ENCODE peak calls at places on chromosome 12, in four cellular contexts. One of them, this sample, is unnamed.

GRCh38 chr12:109677323-109677722 is 36.3 kb upstream of the FAM222A start:
- DNase-seq in cardiac muscle cell: no peak
- DNase-seq in heart left ventricle: no peak
- DNase-seq in choroid plexus epithelial cell: no peak
- DNase-seq in this sample: no peak

GRCh38 chr12:121765573-121765972 is 27.9 kb downstream of the RHOF start:
- DNase-seq in cardiac muscle cell: peak
- DNase-seq in heart left ventricle: no peak
- DNase-seq in choroid plexus epithelial cell: peak
- DNase-seq in this sample: no peak

GRCh38 chr12:45205165-45205825 is 10.6 kb upstream of the ANO6 start:
- DNase-seq in heart left ventricle: no peak
- DNase-seq in cardiac muscle cell: no peak
- DNase-seq in choroid plexus epithelial cell: no peak
- DNase-seq in this sample: peak

GRCh38 chr12:98465950-98466349 is 49.4 kb upstream of the TMPO start:
- DNase-seq in choroid plexus epithelial cell: peak
- DNase-seq in cardiac muscle cell: no peak
- DNase-seq in heart left ventricle: no peak
- DNase-seq in this sample: no peak

GRCh38 chr12:8687846-8688601 is 9.8 kb upstream of the RIMKLB start:
- DNase-seq in heart left ventricle: peak
- DNase-seq in choroid plexus epithelial cell: peak
- DNase-seq in cardiac muscle cell: peak
- DNase-seq in this sample: peak

GRCh38 chr12:29278673-29279420 is 102.1 kb downstream of the ERGIC2 start:
- DNase-seq in cardiac muscle cell: no peak
- DNase-seq in choroid plexus epithelial cell: peak
- DNase-seq in heart left ventricle: no peak
- DNase-seq in this sample: no peak

GRCh38 chr12:108442077-108442476 is 73.0 kb upstream of the FICD start:
- DNase-seq in heart left ventricle: no peak
- DNase-seq in choroid plexus epithelial cell: no peak
- DNase-seq in cardiac muscle cell: peak
- DNase-seq in this sample: no peak

GRCh38 chr12:40829738-40830144 is 137.5 kb downstream of the CNTN1 start:
- DNase-seq in choroid plexus epithelial cell: peak
- DNase-seq in heart left ventricle: no peak
- DNase-seq in cardiac muscle cell: no peak
- DNase-seq in this sample: no peak

GRCh38 chr12:43425361-43425760 is 126.6 kb downstream of the ADAMTS20 start:
- DNase-seq in heart left ventricle: no peak
- DNase-seq in cardiac muscle cell: no peak
- DNase-seq in choroid plexus epithelial cell: no peak
- DNase-seq in this sample: no peak

GRCh38 chr12:59780605-59781135 is 184.8 kb downstream of the SLC16A7 start:
- DNase-seq in heart left ventricle: no peak
- DNase-seq in choroid plexus epithelial cell: peak
- DNase-seq in cardiac muscle cell: peak
- DNase-seq in this sample: peak

GRCh38 chr12:51262758-51263177 is 7.4 kb downstream of the SMAGP start:
- DNase-seq in cardiac muscle cell: peak
- DNase-seq in choroid plexus epithelial cell: peak
- DNase-seq in heart left ventricle: no peak
- DNase-seq in this sample: peak

GRCh38 chr12:115207216-115207915 is 523.4 kb upstream of the TBX3 start:
- DNase-seq in choroid plexus epithelial cell: no peak
- DNase-seq in heart left ventricle: no peak
- DNase-seq in cardiac muscle cell: no peak
- DNase-seq in this sample: no peak

GRCh38 chr12:111434680-111435338 is 29.1 kb downstream of the SH2B3 start:
- DNase-seq in cardiac muscle cell: peak
- DNase-seq in heart left ventricle: peak
- DNase-seq in choroid plexus epithelial cell: peak
- DNase-seq in this sample: peak

GRCh38 chr12:14284189-14284722 is 81.2 kb upstream of the ATF7IP start:
- DNase-seq in cardiac muscle cell: peak
- DNase-seq in choroid plexus epithelial cell: peak
- DNase-seq in heart left ventricle: peak
- DNase-seq in this sample: peak

GRCh38 chr12:106601548-106601947 is 18.7 kb downstream of the RFX4 start:
- DNase-seq in choroid plexus epithelial cell: no peak
- DNase-seq in heart left ventricle: no peak
- DNase-seq in cardiac muscle cell: no peak
- DNase-seq in this sample: no peak

GRCh38 chr12:30908389-30909087 is 18.0 kb upstream of the TSPAN11 start:
- DNase-seq in heart left ventricle: no peak
- DNase-seq in cardiac muscle cell: peak
- DNase-seq in choroid plexus epithelial cell: peak
- DNase-seq in this sample: no peak

GRCh38 chr12:14540801-14541462 is 26.8 kb downstream of the PLBD1 start:
- DNase-seq in choroid plexus epithelial cell: no peak
- DNase-seq in cardiac muscle cell: no peak
- DNase-seq in heart left ventricle: no peak
- DNase-seq in this sample: peak

GRCh38 chr12:104650541-104650940 is 193.8 kb downstream of the CHST11 start:
- DNase-seq in cardiac muscle cell: no peak
- DNase-seq in heart left ventricle: no peak
- DNase-seq in choroid plexus epithelial cell: no peak
- DNase-seq in this sample: no peak

GRCh38 chr12:119328111-119328510 is 6.4 kb upstream of the CCDC60 start:
- DNase-seq in cardiac muscle cell: no peak
- DNase-seq in choroid plexus epithelial cell: no peak
- DNase-seq in heart left ventricle: peak
- DNase-seq in this sample: peak

GRCh38 chr12:87756111-87756510 is 273.1 kb downstream of the C12orf50 start:
- DNase-seq in heart left ventricle: no peak
- DNase-seq in choroid plexus epithelial cell: peak
- DNase-seq in cardiac muscle cell: peak
- DNase-seq in this sample: no peak

GRCh38 chr12:89263153-89263552 is 89.1 kb downstream of the DUSP6 start:
- DNase-seq in heart left ventricle: no peak
- DNase-seq in choroid plexus epithelial cell: no peak
- DNase-seq in cardiac muscle cell: no peak
- DNase-seq in this sample: no peak

GRCh38 chr12:80698847-80699542 is 8.4 kb upstream of the MYF6 start:
- DNase-seq in heart left ventricle: no peak
- DNase-seq in cardiac muscle cell: no peak
- DNase-seq in choroid plexus epithelial cell: no peak
- DNase-seq in this sample: no peak

GRCh38 chr12:117273091-117273490 is 82.8 kb upstream of the FBXO21 start:
- DNase-seq in heart left ventricle: no peak
- DNase-seq in cardiac muscle cell: no peak
- DNase-seq in choroid plexus epithelial cell: no peak
- DNase-seq in this sample: no peak

GRCh38 chr12:108511633-108512540 is 3.2 kb upstream of the FICD start:
- DNase-seq in heart left ventricle: peak
- DNase-seq in cardiac muscle cell: peak
- DNase-seq in choroid plexus epithelial cell: peak
- DNase-seq in this sample: peak

GRCh38 chr12:80977356-80977755 is 39.6 kb upstream of the LIN7A start:
- DNase-seq in choroid plexus epithelial cell: no peak
- DNase-seq in heart left ventricle: no peak
- DNase-seq in cardiac muscle cell: no peak
- DNase-seq in this sample: no peak

GRCh38 chr12:106274575-106275081 is 26.8 kb upstream of the CKAP4 start:
- DNase-seq in choroid plexus epithelial cell: no peak
- DNase-seq in heart left ventricle: no peak
- DNase-seq in cardiac muscle cell: peak
- DNase-seq in this sample: no peak

GRCh38 chr12:110776410-110776809 is 33.7 kb upstream of the PPP1CC start:
- DNase-seq in cardiac muscle cell: no peak
- DNase-seq in heart left ventricle: no peak
- DNase-seq in choroid plexus epithelial cell: no peak
- DNase-seq in this sample: peak

GRCh38 chr12:128830505-128830893 is 6.7 kb upstream of the SLC15A4 start:
- DNase-seq in choroid plexus epithelial cell: no peak
- DNase-seq in heart left ventricle: no peak
- DNase-seq in cardiac muscle cell: no peak
- DNase-seq in this sample: peak

GRCh38 chr12:65823481-65824313 is 586 bp upstream of the HMGA2 start:
- DNase-seq in heart left ventricle: peak
- DNase-seq in choroid plexus epithelial cell: peak
- DNase-seq in cardiac muscle cell: peak
- DNase-seq in this sample: peak

DNA sequence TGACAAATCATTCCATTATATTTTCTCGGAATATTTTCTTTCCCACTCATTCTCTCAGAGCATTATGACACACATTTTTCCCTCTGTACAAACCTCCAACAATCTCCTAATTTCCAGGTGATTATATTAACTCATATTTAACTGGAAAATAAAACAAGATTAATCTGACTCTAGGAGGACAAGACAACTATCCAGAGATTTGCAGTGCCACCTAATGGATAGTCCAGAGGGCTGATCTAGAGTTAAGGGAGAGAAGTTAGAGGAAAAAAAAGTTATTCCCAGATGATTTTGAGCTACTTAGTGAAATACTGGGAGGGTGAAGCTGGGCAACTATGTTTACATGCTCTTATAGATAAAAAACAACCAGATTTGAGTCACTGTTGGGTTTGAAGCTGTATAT is 161.7 kb downstream of the ALX1 start:
- DNase-seq in choroid plexus epithelial cell: peak
- DNase-seq in cardiac muscle cell: peak
- DNase-seq in heart left ventricle: no peak
- DNase-seq in this sample: no peak
- TF ChIP-seq CTCF in choroid plexus epithelial cell: peak
- TF ChIP-seq CTCF in cardiac muscle cell: peak
- TF ChIP-seq CTCF in heart left ventricle: no peak
- TF ChIP-seq CTCF in this sample: no peak

GRCh38 chr12:131851741-131852550 is 23.8 kb downstream of the MMP17 start:
- DNase-seq in choroid plexus epithelial cell: no peak
- DNase-seq in heart left ventricle: no peak
- DNase-seq in cardiac muscle cell: no peak
- DNase-seq in this sample: no peak
- H3K4me3 ChIP-seq in choroid plexus epithelial cell: no peak
- H3K4me3 ChIP-seq in heart left ventricle: no peak
- H3K4me3 ChIP-seq in cardiac muscle cell: no peak
- H3K4me3 ChIP-seq in this sample: no peak

GRCh38 chr12:92827836-92828431 is 101.2 kb downstream of the EEA1 start:
- DNase-seq in choroid plexus epithelial cell: peak
- DNase-seq in heart left ventricle: no peak
- DNase-seq in cardiac muscle cell: peak
- DNase-seq in this sample: peak
- TF ChIP-seq CTCF in choroid plexus epithelial cell: peak
- TF ChIP-seq CTCF in heart left ventricle: peak
- TF ChIP-seq CTCF in cardiac muscle cell: peak
- TF ChIP-seq CTCF in this sample: peak

GRCh38 chr12:5654019-5654418 is 222.1 kb downstream of the NTF3 start:
- DNase-seq in choroid plexus epithelial cell: no peak
- DNase-seq in cardiac muscle cell: no peak
- DNase-seq in heart left ventricle: no peak
- DNase-seq in this sample: no peak
- H3K4me3 ChIP-seq in choroid plexus epithelial cell: no peak
- H3K4me3 ChIP-seq in cardiac muscle cell: no peak
- H3K4me3 ChIP-seq in heart left ventricle: no peak
- H3K4me3 ChIP-seq in this sample: no peak

DNA sequence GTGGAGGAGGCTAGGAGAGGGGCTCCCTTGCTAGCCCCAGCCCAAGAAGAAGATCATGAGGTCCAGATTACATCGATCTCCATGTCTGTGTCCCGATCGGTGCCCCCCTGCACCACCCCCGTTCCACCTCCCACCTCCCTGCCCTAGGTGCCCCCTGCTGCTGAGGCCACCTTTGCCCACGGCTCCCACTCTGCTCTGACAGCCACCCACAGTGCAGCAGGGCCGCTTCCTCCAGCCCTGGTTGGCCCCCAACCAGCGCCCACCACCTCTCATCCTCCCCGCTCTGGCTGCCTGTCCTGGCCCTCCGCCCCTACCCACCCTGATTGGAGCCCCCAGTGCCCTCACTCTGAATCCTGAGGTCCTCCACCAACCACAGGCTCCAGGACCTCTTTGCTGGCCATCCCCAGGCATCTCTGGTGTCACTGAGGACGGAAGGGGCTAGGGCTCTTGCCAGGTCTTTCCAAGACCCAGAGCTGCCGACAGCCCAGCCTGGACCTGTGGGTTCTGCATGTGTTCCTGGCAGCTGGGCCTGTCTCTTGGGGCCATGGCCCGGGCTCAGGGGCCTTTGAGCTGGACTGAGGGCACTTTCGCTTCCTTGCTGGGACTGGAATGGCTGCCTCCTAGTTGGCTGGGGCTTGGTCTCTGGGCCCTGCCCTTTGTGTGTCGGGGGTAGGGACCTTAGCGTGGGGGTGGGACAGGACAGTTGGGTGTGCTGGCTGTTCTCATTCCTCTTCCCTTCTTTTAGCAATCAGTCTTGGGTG is 7.2 kb upstream of the PLXNC1 start:
- DNase-seq in heart left ventricle: no peak
- DNase-seq in cardiac muscle cell: no peak
- DNase-seq in choroid plexus epithelial cell: no peak
- DNase-seq in this sample: no peak
- TF ChIP-seq CTCF in heart left ventricle: no peak
- TF ChIP-seq CTCF in cardiac muscle cell: no peak
- TF ChIP-seq CTCF in choroid plexus epithelial cell: no peak
- TF ChIP-seq CTCF in this sample: no peak

DNA sequence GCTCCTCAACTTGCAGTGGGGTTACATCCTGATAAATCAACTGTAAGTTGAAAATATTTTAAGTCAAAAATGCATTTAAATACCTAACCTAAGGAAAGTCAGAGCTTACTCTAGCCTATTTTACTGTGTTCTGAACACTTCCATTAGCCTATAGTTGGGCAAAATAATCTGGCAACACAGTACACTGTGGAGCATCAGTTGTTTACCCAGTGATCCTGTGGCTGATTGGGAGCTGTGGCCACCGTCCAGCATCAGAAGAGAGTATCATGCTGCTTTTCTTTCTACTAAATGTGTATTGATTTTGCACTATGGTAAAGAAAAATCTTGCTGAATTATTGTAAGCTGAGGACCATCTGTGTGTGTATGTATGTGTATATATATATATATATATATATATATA is 200.9 kb downstream of the CPNE8 start:
- DNase-seq in cardiac muscle cell: no peak
- DNase-seq in heart left ventricle: no peak
- DNase-seq in choroid plexus epithelial cell: no peak
- DNase-seq in this sample: no peak
- H3K4me3 ChIP-seq in cardiac muscle cell: no peak
- H3K4me3 ChIP-seq in heart left ventricle: no peak
- H3K4me3 ChIP-seq in choroid plexus epithelial cell: no peak
- H3K4me3 ChIP-seq in this sample: no peak

This sample was measured in GM12865.